ENCODE peak calls at places on chromosomes 16 and 17, in five cellular contexts. I is tibial nerve, R is A549, N is fibroblast of the aortic adventitia, A is endothelial cell of umbilical vein. V is an unnamed sample.

GRCh38 chr17:41687828-41688640 is 651 bp upstream of the EIF1 start:
- DNase-seq in A (no peak), N (peak), R (no peak), I (peak), V (peak)

GRCh38 chr17:31596382-31597323 is 205.2 kb downstream of the RAB11FIP4 start:
- DNase-seq in I (peak), A (peak), R (peak), N (peak), V (peak)

GRCh38 chr16:46658925-46659324 is 30.1 kb downstream of the VPS35 start:
- DNase-seq in I (peak), A (no peak), R (no peak), N (no peak), V (no peak)

GRCh38 chr16:87471278-87472141 is 21.3 kb downstream of the ZCCHC14 start:
- DNase-seq in I (no peak), R (no peak), N (peak), A (no peak), V (no peak)

GRCh38 chr16:9797306-9797705 is 384.9 kb downstream of the GRIN2A start:
- DNase-seq in I (no peak), A (peak), N (peak), R (no peak), V (no peak)

GRCh38 chr16:68685685-68686478 is 40.8 kb downstream of the CDH3 start:
- DNase-seq in N (no peak), R (no peak), I (no peak), A (no peak), V (no peak)

GRCh38 chr17:28570716-28571254 is 539 bp downstream of the PIGS start:
- DNase-seq in R (peak), I (no peak), A (peak), N (no peak), V (no peak)

GRCh38 chr17:61467416-61468262 is 15.4 kb downstream of the TBX4 start:
- DNase-seq in I (no peak), A (peak), N (peak), R (no peak), V (peak)

GRCh38 chr17:31371511-31372097 is 19.9 kb upstream of the RAB11FIP4 start:
- DNase-seq in N (peak), R (no peak), I (no peak), A (peak), V (no peak)

GRCh38 chr16:83098536-83098935 is 471.8 kb downstream of the CDH13 start:
- DNase-seq in A (no peak), N (no peak), R (no peak), I (no peak), V (no peak)

GRCh38 chr16:17177968-17178880 is 292.5 kb downstream of the XYLT1 start:
- DNase-seq in R (no peak), N (peak), I (no peak), A (no peak), V (no peak)

GRCh38 chr17:4304417-4305027 is 40.7 kb upstream of the ANKFY1 start:
- DNase-seq in A (peak), N (peak), R (peak), I (peak), V (peak)

GRCh38 chr17:75207760-75208159 is 2.3 kb downstream of the NUP85 start:
- DNase-seq in N (no peak), I (no peak), A (no peak), R (no peak), V (no peak)

GRCh38 chr17:75208161-75208560 is 2.7 kb downstream of the NUP85 start:
- DNase-seq in I (no peak), R (no peak), N (no peak), A (no peak), V (no peak)

GRCh38 chr17:75205037-75205792 is at the start of gene NUP85:
- DNase-seq in I (peak), R (peak), N (peak), A (peak), V (peak)

GRCh38 chr17:75209061-75209460 is 3.6 kb downstream of the NUP85 start:
- DNase-seq in R (no peak), A (no peak), I (no peak), N (no peak), V (no peak)

GRCh38 chr17:75205793-75206163 is 299 bp downstream of the NUP85 start:
- DNase-seq in R (no peak), A (no peak), I (no peak), N (no peak), V (no peak)
- TF ChIP-seq CTCF in R (no peak), A (no peak), I (no peak), N (no peak), V (no peak)

DNA sequence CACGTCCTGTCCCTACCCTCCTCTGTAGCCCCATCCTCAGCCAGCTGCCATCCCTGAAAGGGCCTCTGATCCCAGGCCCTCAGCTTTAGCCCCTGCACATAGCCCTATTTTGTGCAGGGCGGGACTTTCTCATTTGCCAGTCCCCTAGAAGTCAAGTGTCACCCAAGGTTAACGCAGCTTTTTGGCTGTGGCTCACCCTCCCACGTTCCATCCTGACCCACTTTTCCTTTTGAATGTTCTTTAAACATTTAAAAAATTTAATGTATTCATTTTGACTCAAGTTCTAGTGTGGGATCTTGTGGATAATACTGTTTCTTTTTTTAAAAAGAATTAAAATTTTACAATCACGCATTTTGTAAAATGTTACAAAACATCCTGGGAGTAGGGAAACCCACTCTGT is 62.2 kb upstream of the LGALS9 start:
- DNase-seq in N (no peak), I (no peak), R (no peak), A (no peak), V (no peak)
- TF ChIP-seq CTCF in N (no peak), I (no peak), R (no peak), A (no peak), V (no peak)

DNA sequence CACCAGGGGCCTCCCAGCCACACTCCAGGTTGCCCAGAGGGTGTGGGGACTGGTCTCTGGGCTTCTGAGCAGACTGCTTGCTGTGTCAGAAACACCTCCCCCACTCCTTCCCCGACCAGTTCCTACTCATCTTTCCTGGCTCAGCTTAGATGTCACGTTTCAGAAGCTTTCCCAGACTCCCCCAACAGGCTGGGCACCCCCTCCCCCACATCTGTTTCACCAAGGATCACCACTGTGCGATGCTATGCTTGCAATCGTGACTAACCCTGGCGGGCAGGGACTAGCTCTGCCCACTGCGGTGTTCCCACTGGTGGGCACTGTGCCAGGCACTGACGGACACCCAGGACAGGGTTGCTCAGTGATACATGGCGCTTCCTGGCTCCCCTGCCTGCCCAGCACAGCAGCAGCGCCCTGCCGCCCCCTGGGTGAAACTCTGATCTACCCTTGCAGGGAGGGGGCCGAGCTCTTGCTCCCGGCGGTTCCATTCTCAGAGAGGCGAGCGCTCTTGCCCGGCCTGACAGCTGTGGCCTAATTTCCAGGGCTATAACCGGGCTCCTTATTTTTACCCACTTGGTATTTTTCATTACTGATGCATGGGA is 29.4 kb upstream of the MTSS2 start:
- DNase-seq in I (no peak), N (peak), A (no peak), R (peak), V (peak)
- TF ChIP-seq CTCF in I (no peak), N (no peak), A (no peak), R (no peak), V (peak)

GRCh38 chr17:2609091-2609490 is 15.6 kb downstream of the PAFAH1B1 start:
- DNase-seq in R (no peak), A (no peak), I (no peak), N (no peak), V (no peak)
- TF ChIP-seq CTCF in R (no peak), A (no peak), I (no peak), N (no peak), V (no peak)

GRCh38 chr16:2057438-2057837 is 9.7 kb downstream of the TSC2 start:
- DNase-seq in I (no peak), R (no peak), N (no peak), A (no peak), V (no peak)

GRCh38 chr16:2056077-2056476 is 8.3 kb downstream of the TSC2 start:
- DNase-seq in I (no peak), A (no peak), N (no peak), R (no peak), V (no peak)

GRCh38 chr16:2058901-2059300 is 11.1 kb downstream of the TSC2 start:
- DNase-seq in R (no peak), I (no peak), N (no peak), A (no peak), V (no peak)

GRCh38 chr16:2054543-2055245 is 6.9 kb downstream of the TSC2 start:
- DNase-seq in N (no peak), R (no peak), A (no peak), I (no peak), V (no peak)

GRCh38 chr16:2056681-2057407 is 9.1 kb downstream of the TSC2 start:
- DNase-seq in I (no peak), A (no peak), R (no peak), N (no peak), V (no peak)
- TF ChIP-seq CTCF in I (peak), A (no peak), R (no peak), N (no peak), V (no peak)

DNA sequence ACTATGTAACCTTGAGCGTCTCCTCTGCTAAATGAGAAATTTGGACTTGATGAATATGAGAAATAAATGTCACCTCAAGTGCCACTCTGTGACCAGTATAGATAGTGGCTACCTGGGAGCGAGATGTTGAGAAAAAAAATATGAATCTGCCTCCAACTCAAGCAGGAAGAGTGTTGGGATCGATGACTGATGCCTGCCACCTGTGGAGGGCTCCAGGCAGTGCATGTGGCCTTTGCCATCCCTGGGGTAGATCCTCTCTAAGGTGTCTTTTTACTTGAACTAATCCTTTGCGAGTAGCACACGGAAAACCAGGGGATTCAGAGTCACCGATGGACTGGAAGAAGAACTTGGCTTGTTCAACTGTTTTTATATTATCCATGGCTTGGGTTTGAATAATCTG is 9.4 kb downstream of the CCDC182 start:
- DNase-seq in N (no peak), R (peak), I (no peak), A (no peak), V (no peak)
- TF ChIP-seq CTCF in N (no peak), R (peak), I (peak), A (peak), V (no peak)

GRCh38 chr16:29736112-29736511 is 9.7 kb downstream of the C16orf54 start:
- DNase-seq in A (no peak), I (no peak), N (no peak), R (peak), V (no peak)
- TF ChIP-seq CTCF in A (peak), I (no peak), N (peak), R (no peak), V (no peak)

DNA sequence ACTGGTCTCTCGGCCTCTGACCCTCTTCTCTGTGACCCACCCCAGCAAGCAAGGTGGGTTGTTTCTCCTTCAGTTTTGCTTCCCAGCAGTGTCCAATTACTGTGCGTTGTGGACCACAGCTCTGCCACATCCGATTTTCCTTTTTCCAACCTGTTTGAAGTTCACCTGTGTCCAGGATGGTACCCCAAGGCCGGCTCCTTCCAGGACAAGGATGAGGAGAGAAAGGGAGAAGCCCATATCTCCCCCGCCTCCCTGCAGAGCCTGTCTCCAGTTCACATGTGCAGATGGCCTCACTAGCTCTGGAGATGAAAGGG is 13.5 kb downstream of the NMRAL1 start:
- DNase-seq in N (no peak), R (no peak), I (no peak), A (no peak), V (no peak)
- TF ChIP-seq CTCF in N (no peak), R (no peak), I (no peak), A (no peak), V (no peak)

V was measured in tibial artery.